ENCODE peak calls at places on chromosomes 4 and X, in six cellular contexts. B, E, H, I, C and V are unnamed samples.

GRCh38 chr4:188433916-188434315 is 294.7 kb downstream of the TRIML1 start:
- DNase-seq in B (peak; percentile 60), E (no peak), H (no peak), I (no peak), C (no peak), V (no peak)

GRCh38 chr4:11487876-11488545 is 59.3 kb upstream of the HS3ST1 start:
- DNase-seq in B (no peak), E (peak; percentile 54), H (no peak), I (no peak), C (no peak), V (no peak)

GRCh38 chrX:100625985-100626491 is 10.6 kb downstream of the TSPAN6 start:
- DNase-seq in B (no peak), E (no peak), H (no peak), I (no peak), C (no peak), V (no peak)

GRCh38 chr4:83125738-83126141 is 11.2 kb upstream of the PLAC8 start:
- DNase-seq in B (no peak), E (no peak), H (no peak), I (no peak), C (no peak), V (no peak)

GRCh38 chr4:87365348-87365747 is 25.6 kb downstream of the HSD17B11 start:
- DNase-seq in B (no peak), E (no peak), H (no peak), I (peak; percentile 31), C (no peak), V (no peak)

GRCh38 chr4:77921701-77922100 is 59.1 kb downstream of the MRPL1 start:
- DNase-seq in B (peak; percentile 96), E (peak; percentile 89), H (no peak), I (no peak), C (no peak), V (no peak)

GRCh38 chr4:2469192-2469984 is 482 bp downstream of the RNF4 start:
- DNase-seq in B (peak; percentile 25), E (peak; percentile 49), H (no peak), I (peak; percentile 60), C (peak; percentile 18), V (peak; percentile 54)

GRCh38 chrX:119477812-119478232 is 9.6 kb downstream of the SLC25A5 start:
- DNase-seq in B (peak; percentile 93), E (peak; percentile 95), H (no peak), I (no peak), C (no peak), V (no peak)

GRCh38 chr4:128159967-128160366 is 98.9 kb downstream of the LARP1B start:
- DNase-seq in B (peak; percentile 97), E (peak; percentile 91), H (no peak), I (no peak), C (no peak), V (no peak)

GRCh38 chr4:128658214-128658621 is 151.3 kb upstream of the JADE1 start:
- DNase-seq in B (no peak), E (no peak), H (no peak), I (no peak), C (no peak), V (no peak)

GRCh38 chrX:13968198-13968597 is 61.5 kb downstream of the GEMIN8 start:
- DNase-seq in B (no peak), E (no peak), H (no peak), I (no peak), C (no peak), V (no peak)

GRCh38 chr4:7393491-7394183 is 41.1 kb downstream of the PSAPL1 start:
- DNase-seq in B (no peak), E (no peak), H (peak; percentile 44), I (no peak), C (no peak), V (peak; percentile 19)

GRCh38 chr4:53767503-53767902 is 176.2 kb upstream of the LNX1 start:
- DNase-seq in B (no peak), E (no peak), H (no peak), I (no peak), C (no peak), V (no peak)

GRCh38 chr4:122960298-122960985 is 38.0 kb upstream of the NUDT6 start:
- DNase-seq in B (peak; percentile 20), E (peak; percentile 85), H (no peak), I (no peak), C (no peak), V (no peak)
- H2BK15ac ChIP-seq in B (no peak overlapping the region), E (no peak overlapping the region), H (no peak overlapping the region), I (no peak overlapping the region), C (no peak overlapping the region), V (no peak overlapping the region)

DNA sequence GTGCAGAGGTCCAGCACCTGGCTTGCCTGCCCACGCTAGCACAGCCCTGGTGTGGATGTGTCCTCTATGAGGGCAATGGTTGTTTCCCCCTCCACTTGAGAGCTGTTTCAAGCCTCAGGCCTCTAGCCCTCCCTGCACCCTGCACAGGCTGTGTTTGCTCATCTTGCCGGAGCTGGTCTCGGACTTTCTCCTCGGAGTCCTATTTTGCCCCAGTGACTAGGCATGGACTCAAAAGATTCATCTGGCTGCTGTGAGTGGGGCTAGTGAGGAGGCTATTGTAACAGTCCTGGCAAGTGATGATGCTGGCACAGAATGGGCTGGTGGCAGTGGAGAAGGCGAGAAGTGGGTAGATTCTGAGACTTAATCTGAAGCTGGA is 5.8 kb downstream of the FOXP3 start:
- DNase-seq in B (no peak), E (no peak), H (no peak), I (no peak), C (no peak), V (no peak)
- H3K4ac ChIP-seq in B (no peak overlapping the region), E (no peak overlapping the region), H (no peak overlapping the region), I (no peak overlapping the region), C (no peak overlapping the region), V (no peak overlapping the region)

DNA sequence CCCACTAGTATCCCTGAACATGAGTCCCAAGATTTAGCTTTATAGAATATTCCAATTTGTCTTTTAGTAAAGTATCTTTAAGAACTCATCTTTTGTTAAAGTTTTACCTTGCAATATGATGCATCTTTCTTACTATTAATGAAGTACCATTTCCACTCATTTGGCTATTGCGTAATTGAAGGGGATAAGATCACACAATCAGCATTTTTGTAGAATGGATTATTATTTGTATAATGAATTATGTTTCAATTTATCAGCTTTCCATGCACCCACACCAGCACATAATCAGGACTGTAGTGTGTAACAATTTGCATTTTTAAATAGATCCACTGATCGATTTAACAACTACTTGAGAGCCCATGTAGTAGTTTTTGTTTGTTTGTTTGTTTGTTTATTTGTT is 1364.9 kb upstream of the IGFBP7 start:
- DNase-seq in B (no peak), E (no peak), H (no peak), I (no peak), C (no peak), V (no peak)
- H2BK15ac ChIP-seq in B (no peak overlapping the region), E (no peak overlapping the region), H (no peak overlapping the region), I (no peak overlapping the region), C (no peak overlapping the region), V (no peak overlapping the region)

GRCh38 chrX:63434665-63435064 is 83.5 kb upstream of the SPIN4 start:
- DNase-seq in B (peak; percentile 22), E (peak; percentile 54), H (no peak), I (peak; percentile 94), C (no peak), V (peak; percentile 43)
- H3K4ac ChIP-seq in B (no peak overlapping the region), E (no peak overlapping the region), H (no peak overlapping the region), I (no peak overlapping the region), C (no peak overlapping the region), V (no peak overlapping the region)

GRCh38 chr4:67700119-67700873 is 659 bp downstream of the UBA6 start:
- DNase-seq in B (peak; percentile 27), E (peak; percentile 39), H (no peak), I (no peak), C (no peak), V (no peak)

GRCh38 chr4:67700874-67701850 is at the start of gene UBA6:
- DNase-seq in B (peak; percentile 96), E (peak; percentile 97), H (peak; percentile 91), I (peak; percentile 98), C (peak; percentile 88), V (peak; percentile 98)

GRCh38 chr4:67704843-67705242 is 3.9 kb upstream of the UBA6 start:
- DNase-seq in B (no peak), E (no peak), H (no peak), I (no peak), C (no peak), V (no peak)

GRCh38 chr4:67699603-67700002 is 1.4 kb downstream of the UBA6 start:
- DNase-seq in B (no peak), E (no peak), H (no peak), I (no peak), C (no peak), V (no peak)

GRCh38 chr4:67702166-67702565 is 1.2 kb upstream of the UBA6 start:
- DNase-seq in B (no peak), E (no peak), H (no peak), I (no peak), C (no peak), V (no peak)
- H2BK15ac ChIP-seq in B (no peak overlapping the region), E (no peak overlapping the region), H (no peak overlapping the region), I (no peak overlapping the region), C (no peak overlapping the region), V (no peak overlapping the region)

DNA sequence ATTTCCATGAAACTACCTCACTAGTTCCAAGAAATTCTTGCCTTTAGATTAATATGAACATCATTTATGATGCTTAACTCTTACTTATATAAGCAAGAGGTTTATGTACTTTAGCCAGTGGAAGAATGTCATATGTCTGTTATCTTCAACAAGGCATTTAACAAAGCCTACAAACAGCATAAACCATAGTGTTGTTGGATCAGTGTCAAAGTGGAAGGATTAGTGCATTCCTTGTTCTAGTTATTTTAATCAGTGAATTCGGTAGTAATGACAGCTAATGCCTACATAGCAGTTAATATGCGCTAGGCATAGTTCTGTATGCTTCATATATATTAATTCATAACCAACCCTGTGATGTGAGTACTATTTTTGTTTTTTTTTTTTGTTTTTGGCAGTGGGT is 3.1 kb downstream of the PI4K2B start:
- DNase-seq in B (no peak), E (no peak), H (no peak), I (no peak), C (no peak), V (no peak)
- H3K4ac ChIP-seq in B (no peak overlapping the region), E (no peak overlapping the region), H (no peak overlapping the region), I (no peak overlapping the region), C (no peak overlapping the region), V (no peak overlapping the region)

GRCh38 chr4:177907736-177908424 is 465.6 kb upstream of the AGA start:
- DNase-seq in B (no peak), E (peak; percentile 30), H (no peak), I (peak; percentile 90), C (no peak), V (no peak)
- H2BK15ac ChIP-seq in B (no peak overlapping the region), E (no peak overlapping the region), H (no peak overlapping the region), I (no peak overlapping the region), C (no peak overlapping the region), V (no peak overlapping the region)

DNA sequence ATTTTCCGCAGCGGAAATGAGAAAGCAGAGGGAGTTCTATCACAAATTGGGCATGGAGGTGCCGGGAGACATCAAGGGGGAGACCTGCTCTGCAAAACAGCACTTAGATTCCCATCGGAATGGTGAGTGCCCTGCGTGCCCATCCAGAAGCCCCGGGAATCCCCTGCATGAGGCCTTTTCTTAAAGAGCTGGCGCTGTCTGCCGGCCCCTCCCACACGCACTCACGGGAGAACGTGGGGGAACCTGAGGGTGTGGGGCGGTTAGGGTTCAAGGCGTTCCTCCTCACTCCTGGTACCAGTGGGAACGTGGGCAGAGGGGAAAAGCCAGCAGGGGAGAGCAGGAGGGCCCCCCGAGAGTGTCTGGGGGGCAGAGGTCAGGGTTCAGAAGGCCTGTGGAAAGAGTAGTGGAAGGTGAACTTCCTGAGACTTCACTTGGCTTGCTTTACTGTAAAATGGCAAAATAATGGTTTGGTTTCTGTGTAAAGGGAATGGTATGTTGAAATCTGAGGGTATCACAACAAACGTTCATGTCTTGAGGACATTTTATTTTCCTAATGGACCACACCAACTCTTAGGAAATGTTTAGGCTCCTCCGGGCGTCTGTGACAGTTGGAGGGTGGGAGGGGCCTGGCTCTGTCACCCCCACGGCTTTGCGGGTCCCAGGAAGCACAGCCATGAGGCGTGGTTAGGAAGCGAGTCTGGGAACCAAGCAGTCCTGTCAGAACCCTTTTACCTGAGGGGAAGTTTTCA is 38.0 kb downstream of the PCGF3 start:
- DNase-seq in B (peak; percentile 35), E (no peak), H (no peak), I (no peak), C (no peak), V (no peak)
- H3K4ac ChIP-seq in B (no peak overlapping the region), E (no peak overlapping the region), H (no peak overlapping the region), I (no peak overlapping the region), C (no peak overlapping the region), V (no peak overlapping the region)